ENCODE peak calls at places on chromosomes 13 and 19, in ten cellular contexts. K is mesenteric fat pad; R is prostate gland; B is iris pigment epithelial cell; W is memory B cell; E is stimulated activated CD8-positive, alpha-beta memory T cell treated with anti-CD3 and anti-CD28 coated beads, Interleukin-15, amount 100 ng/mL, for 24 hours; L is progenitor cell of endocrine pancreas; G is NCI-H2227 treated with DMSO at 0.1 percent for 48 hours; M is GM12891; X is DMS153. O is an unnamed sample.

GRCh38 chr19:10289167-10289835 is 451 bp upstream of the ICAM5 start:
- DNase-seq in K (no peak), R (no peak), B (peak; percentile 63), W (peak; percentile 50), E (no peak), L (no peak), G (peak; percentile 70), M (no peak), X (peak; percentile 25), O (peak; percentile 71)

GRCh38 chr19:29104605-29105241 is 108.2 kb downstream of the UQCRFS1 start:
- DNase-seq in K (peak; percentile 45), R (no peak), B (no peak), W (no peak), E (no peak), L (no peak), G (no peak), M (no peak), X (no peak), O (no peak)

GRCh38 chr19:29484876-29485275 is 40.9 kb upstream of the VSTM2B start:
- DNase-seq in K (peak; percentile 43), R (no peak), B (no peak), W (no peak), E (no peak), L (no peak), G (no peak), M (no peak), X (no peak), O (no peak)

GRCh38 chr19:11693505-11694499 is 44.9 kb downstream of the ZNF823 start:
- DNase-seq in K (no peak), R (no peak), B (peak; percentile 90), W (no peak), E (no peak), L (no peak), G (peak; percentile 2), M (no peak), X (peak; percentile 55), O (peak; percentile 25)

GRCh38 chr13:33191425-33192221 is 93.9 kb downstream of the STARD13 start:
- DNase-seq in K (no peak), R (no peak), B (peak; percentile 75), W (no peak), E (no peak), L (no peak), G (no peak), M (no peak), X (no peak), O (no peak)

GRCh38 chr19:41746593-41747227 is 8.6 kb upstream of the CEACAM6 start:
- DNase-seq in K (no peak), R (peak; percentile 53), B (peak; percentile 60), W (peak; percentile 9), E (no peak), L (no peak), G (peak; percentile 86), M (peak; percentile 35), X (peak; percentile 82), O (no peak)

GRCh38 chr19:18109731-18110671 is 12.4 kb downstream of the MAST3 start:
- DNase-seq in K (peak; percentile 94), R (no peak), B (peak; percentile 13), W (no peak), E (peak; percentile 36), L (no peak), G (no peak), M (peak; percentile 68), X (no peak), O (no peak)

GRCh38 chr19:11204943-11205349 is 7.6 kb upstream of the KANK2 start:
- DNase-seq in K (no peak), R (no peak), B (no peak), W (no peak), E (no peak), L (no peak), G (no peak), M (no peak), X (no peak), O (no peak)

GRCh38 chr19:1057185-1057857 is 9.6 kb upstream of the ARHGAP45 start:
- DNase-seq in K (no peak), R (no peak), B (peak; percentile 63), W (no peak), E (no peak), L (no peak), G (no peak), M (no peak), X (no peak), O (no peak)

GRCh38 chr13:38687246-38688229 is 661 bp downstream of the FREM2 start:
- DNase-seq in K (no peak), R (peak; percentile 12), B (peak; percentile 32), W (no peak), E (no peak), L (peak; percentile 44), G (no peak), M (no peak), X (no peak), O (no peak)

GRCh38 chr19:50983625-50984292 is at the start of gene KLK7:
- DNase-seq in K (peak; percentile 80), R (no peak), B (no peak), W (no peak), E (no peak), L (no peak), G (no peak), M (no peak), X (no peak), O (no peak)

GRCh38 chr19:38079926-38080380 is 144.1 kb downstream of the DPF1 start:
- DNase-seq in K (no peak), R (peak; percentile 37), B (peak; percentile 90), W (no peak), E (no peak), L (no peak), G (peak; percentile 45), M (peak; percentile 74), X (peak; percentile 82), O (no peak)

GRCh38 chr19:35986664-35987570 is 8.1 kb upstream of the SDHAF1 start:
- DNase-seq in K (no peak), R (no peak), B (no peak), W (no peak), E (no peak), L (no peak), G (peak; percentile 99), M (no peak), X (no peak), O (no peak)

GRCh38 chr19:46461537-46461936 is 9.8 kb downstream of the PNMA8A start:
- DNase-seq in K (no peak), R (no peak), B (no peak), W (no peak), E (no peak), L (no peak), G (no peak), M (no peak), X (no peak), O (no peak)

GRCh38 chr13:26517931-26518330 is 39.6 kb upstream of the WASF3 start:
- DNase-seq in K (no peak), R (no peak), B (no peak), W (no peak), E (no peak), L (no peak), G (no peak), M (no peak), X (no peak), O (no peak)

GRCh38 chr13:22111152-22111783 is 440.4 kb downstream of the FGF9 start:
- DNase-seq in K (no peak), R (no peak), B (no peak), W (no peak), E (no peak), L (no peak), G (no peak), M (no peak), X (no peak), O (no peak)

GRCh38 chr13:111160648-111161047 is 45.5 kb downstream of the ARHGEF7 start:
- DNase-seq in K (no peak), R (no peak), B (no peak), W (no peak), E (no peak), L (no peak), G (no peak), M (no peak), X (no peak), O (no peak)

GRCh38 chr13:108272333-108272732 is 2.8 kb downstream of the TNFSF13B start:
- DNase-seq in K (no peak), R (no peak), B (peak; percentile 25), W (no peak), E (no peak), L (no peak), G (no peak), M (no peak), X (no peak), O (no peak)